ENCODE peak calls at places on chromosomes 6 and 20, in ten cellular contexts. K is stimulated activated CD4-positive, alpha-beta T cell treated with anti-CD3 and anti-CD28 coated beads, TNF-alpha, amount 100 ng/mL, for 48 hours; W is GM04504; D is M059J; S is pulmonary artery endothelial cell; Z is germinal center; C is dorsolateral prefrontal cortex; T is AG08396; V is A549; B is fibroblast of mammary gland. Y is an unnamed sample.

GRCh38 chr20:39879296-39879695 is 809.7 kb downstream of the MAFB start:
- DNase-seq in K (no peak), W (no peak), D (peak; percentile 58), S (no peak), Z (no peak), C (no peak), T (no peak), V (no peak), B (no peak), Y (no peak)

GRCh38 chr20:58625585-58625984 is 25.5 kb upstream of the STX16 start:
- DNase-seq in K (no peak), W (no peak), D (no peak), S (no peak), Z (no peak), C (no peak), T (no peak), V (no peak), B (no peak), Y (no peak)

GRCh38 chr20:35004051-35004725 is 48.5 kb downstream of the MYH7B start:
- DNase-seq in K (no peak), W (no peak), D (no peak), S (no peak), Z (no peak), C (no peak), T (no peak), V (no peak), B (no peak), Y (no peak)

GRCh38 chr6:159608961-159609673 is 83.9 kb downstream of the SOD2 start:
- DNase-seq in K (no peak), W (no peak), D (peak; percentile 36), S (no peak), Z (peak; percentile 66), C (no peak), T (peak; percentile 43), V (peak; percentile 41), B (peak; percentile 58), Y (no peak)

GRCh38 chr6:54386295-54386694 is 78.1 kb downstream of the TINAG start:
- DNase-seq in K (no peak), W (no peak), D (no peak), S (no peak), Z (no peak), C (no peak), T (no peak), V (no peak), B (no peak), Y (no peak)

GRCh38 chr20:20079102-20079784 is 26.9 kb downstream of the CFAP61 start:
- DNase-seq in K (no peak), W (no peak), D (no peak), S (no peak), Z (no peak), C (no peak), T (no peak), V (no peak), B (no peak), Y (no peak)

GRCh38 chr6:159842035-159842434 is 42.0 kb downstream of the PNLDC1 start:
- DNase-seq in K (no peak), W (no peak), D (peak; percentile 41), S (no peak), Z (no peak), C (no peak), T (no peak), V (peak; percentile 33), B (peak; percentile 22), Y (no peak)

GRCh38 chr6:17600527-17601388 is 656 bp downstream of the FAM8A1 start:
- DNase-seq in K (no peak), W (peak; percentile 2), D (peak; percentile 58), S (no peak), Z (peak; percentile 37), C (peak; percentile 33), T (peak; percentile 50), V (no peak), B (peak; percentile 13), Y (peak; percentile 71)

GRCh38 chr6:24740861-24741260 is 21.9 kb upstream of the C6orf62 start:
- DNase-seq in K (no peak), W (no peak), D (peak; percentile 89), S (no peak), Z (no peak), C (no peak), T (no peak), V (no peak), B (peak; percentile 54), Y (no peak)

GRCh38 chr20:8464368-8464767 is 332.3 kb downstream of the PLCB1 start:
- DNase-seq in K (no peak), W (no peak), D (peak; percentile 5), S (no peak), Z (no peak), C (no peak), T (no peak), V (peak; percentile 20), B (peak; percentile 21), Y (no peak)

GRCh38 chr6:21800948-21801438 is 207.4 kb downstream of the SOX4 start:
- DNase-seq in K (no peak), W (no peak), D (peak; percentile 95), S (no peak), Z (no peak), C (no peak), T (peak; percentile 72), V (peak; percentile 89), B (peak; percentile 15), Y (no peak)

GRCh38 chr20:57536120-57536708 is 11.3 kb upstream of the CTCFL start:
- DNase-seq in K (no peak), W (no peak), D (no peak), S (no peak), Z (no peak), C (no peak), T (no peak), V (no peak), B (no peak), Y (no peak)